ENCODE peak calls at places on chromosome 11, in six cellular contexts. B is uterus; Y is IMR-90; W is CD8-positive, alpha-beta memory T cell; I is lower lobe of right lung; G is tibial artery. V is an unnamed sample.

GRCh38 chr11:86503131-86503530 is 128.4 kb downstream of the CCDC81 start:
- DNase-seq in Y (no peak), W (no peak), I (no peak), B (no peak), G (no peak), V (no peak)

GRCh38 chr11:113533425-113533698 is 58.2 kb upstream of the DRD2 start:
- DNase-seq in I (no peak), G (no peak), W (no peak), B (no peak), Y (no peak), V (no peak)

GRCh38 chr11:93606721-93607120 is 54.8 kb upstream of the CEP295 start:
- DNase-seq in B (no peak), I (no peak), G (no peak), W (no peak), Y (no peak), V (no peak)

GRCh38 chr11:129117595-129118350 is 74.4 kb downstream of the ARHGAP32 start:
- DNase-seq in I (no peak), W (peak; percentile 55), G (peak; percentile 25), B (peak; percentile 38), Y (peak; percentile 82), V (no peak)

GRCh38 chr11:70502677-70503076 is 104.3 kb downstream of the CTTN start:
- DNase-seq in W (no peak), Y (no peak), G (no peak), I (peak; percentile 29), B (no peak), V (peak; percentile 40)

GRCh38 chr11:3132831-3133455 is 32.2 kb downstream of the OSBPL5 start:
- DNase-seq in G (no peak), Y (no peak), I (no peak), B (peak; percentile 10), W (no peak), V (peak; percentile 30)

GRCh38 chr11:25766332-25767015 is 565.5 kb upstream of the ANO3 start:
- DNase-seq in B (no peak), I (no peak), W (no peak), Y (no peak), G (no peak), V (no peak)

GRCh38 chr11:33892906-33893594 is 1.2 kb upstream of the LMO2 start:
- DNase-seq in Y (no peak), G (no peak), W (no peak), I (no peak), B (no peak), V (no peak)

GRCh38 chr11:64360403-64360980 is 1.5 kb downstream of the RPS6KA4 start:
- DNase-seq in I (no peak), Y (no peak), W (peak; percentile 25), B (no peak), G (no peak), V (no peak)

GRCh38 chr11:69962152-69962551 is 116.0 kb upstream of the ANO1 start:
- DNase-seq in I (no peak), Y (peak; percentile 42), W (no peak), B (no peak), G (no peak), V (no peak)

GRCh38 chr11:103051986-103052385 is 40.0 kb downstream of the DCUN1D5 start:
- DNase-seq in W (no peak), G (no peak), B (no peak), Y (peak; percentile 54), I (no peak), V (no peak)

GRCh38 chr11:76321820-76322524 is 59.0 kb downstream of the THAP12 start:
- DNase-seq in B (no peak), Y (no peak), G (no peak), I (peak; percentile 43), W (no peak), V (peak; percentile 56)

GRCh38 chr11:114075891-114076441 is 16.5 kb downstream of the ZBTB16 start:
- DNase-seq in W (peak; percentile 32), I (no peak), B (peak; percentile 52), Y (peak; percentile 24), G (no peak), V (peak; percentile 86)

GRCh38 chr11:109209572-109209971 is 212.4 kb upstream of the C11orf87 start:
- DNase-seq in I (no peak), Y (no peak), G (no peak), B (no peak), W (no peak), V (no peak)

GRCh38 chr11:57321388-57321995 is 3.3 kb downstream of the TNKS1BP1 start:
- DNase-seq in I (no peak), W (no peak), Y (no peak), G (no peak), B (no peak), V (no peak)

GRCh38 chr11:102111787-102112653 is 1.8 kb downstream of the YAP1 start:
- DNase-seq in G (peak; percentile 48), Y (peak; percentile 94), W (peak; percentile 13), B (peak; percentile 59), I (no peak), V (no peak)

GRCh38 chr11:34356130-34356529 is 1.7 kb downstream of the ABTB2 start:
- DNase-seq in I (no peak), G (no peak), Y (no peak), B (no peak), W (no peak), V (no peak)

GRCh38 chr11:808427-809286 is 1.1 kb upstream of the RPLP2 start:
- DNase-seq in B (no peak), G (no peak), W (no peak), I (no peak), Y (no peak), V (no peak)

GRCh38 chr11:67468056-67468455 is 995 bp downstream of the TMEM134 start:
- DNase-seq in I (peak; percentile 84), Y (no peak), B (peak; percentile 53), W (no peak), G (no peak), V (no peak)
- H3K4me1 ChIP-seq in I (peaks cover 49% of the 10 kb centered on the region), Y (peaks cover 9% of the 10 kb centered on the region), B (peaks cover 6% of the 10 kb centered on the region), W (peaks cover 39% of the 10 kb centered on the region), G (peaks cover 52% of the 10 kb centered on the region), V (no peaks in the 10 kb centered on the region)

GRCh38 chr11:65917434-65918210 is 1.2 kb downstream of the C11orf68 start:
- DNase-seq in I (no peak), G (no peak), Y (no peak), W (no peak), B (peak; percentile 39), V (no peak)
- H3K4me1 ChIP-seq in I (peaks cover 51% of the 10 kb centered on the region), G (peaks cover 54% of the 10 kb centered on the region), Y (peaks cover 50% of the 10 kb centered on the region), W (peaks cover 38% of the 10 kb centered on the region), B (peaks cover 39% of the 10 kb centered on the region), V (peaks cover 1% of the 10 kb centered on the region)

GRCh38 chr11:130785376-130786110 is 130.7 kb downstream of the SNX19 start:
- DNase-seq in B (no peak), W (no peak), G (no peak), I (no peak), Y (peak; percentile 77), V (no peak)
- H3K4me1 ChIP-seq in B (no peaks in the 10 kb centered on the region), W (no peaks in the 10 kb centered on the region), G (peaks cover 17% of the 10 kb centered on the region), I (peaks cover 15% of the 10 kb centered on the region), Y (peaks cover 24% of the 10 kb centered on the region), V (no peaks in the 10 kb centered on the region)

GRCh38 chr11:105588001-105588400 is 21.9 kb upstream of the GRIA4 start:
- DNase-seq in Y (peak; percentile 83), G (no peak), W (no peak), I (no peak), B (no peak), V (no peak)
- H3K4me1 ChIP-seq in Y (no peaks in the 10 kb centered on the region), G (no peaks in the 10 kb centered on the region), W (no peaks in the 10 kb centered on the region), I (no peaks in the 10 kb centered on the region), B (no peaks in the 10 kb centered on the region), V (no peaks in the 10 kb centered on the region)